ENCODE peak calls at places on chromosomes 7 and 10, in four cellular contexts. V is prostate gland, W is sigmoid colon, F is suprapubic skin. T is an unnamed sample.

GRCh38 chr7:19491821-19492452 is 216.9 kb downstream of the POLR1F start:
- DNase-seq in F (no peak), W (no peak), V (no peak), T (peak)

GRCh38 chr7:150432915-150433892 is 17.2 kb upstream of the GIMAP8 start:
- DNase-seq in F (no peak), W (no peak), V (no peak), T (no peak)

GRCh38 chr7:36969376-36969775 is 245.1 kb upstream of the AOAH start:
- DNase-seq in F (no peak), W (no peak), V (no peak), T (no peak)

GRCh38 chr7:83532229-83532628 is 116.7 kb downstream of the SEMA3E start:
- DNase-seq in F (no peak), W (no peak), V (no peak), T (no peak)

GRCh38 chr10:75401569-75402485 is at the start of gene ZNF503:
- DNase-seq in W (peak), V (peak), F (peak), T (peak)

GRCh38 chr10:95303535-95303934 is 12.7 kb upstream of the PDLIM1 start:
- DNase-seq in F (no peak), V (no peak), W (no peak), T (no peak)

GRCh38 chr10:30374353-30374752 is 25.3 kb upstream of the MTPAP start:
- DNase-seq in W (peak), F (no peak), V (no peak), T (no peak)

GRCh38 chr10:103679096-103679790 is 176.1 kb downstream of the SH3PXD2A start:
- DNase-seq in F (no peak), V (no peak), W (no peak), T (no peak)

GRCh38 chr10:11015371-11015934 is 2.2 kb upstream of the CELF2 start:
- DNase-seq in F (no peak), V (no peak), W (no peak), T (no peak)

GRCh38 chr10:34723746-34724145 is 91.3 kb downstream of the PARD3 start:
- DNase-seq in W (no peak), F (no peak), V (peak), T (peak)

GRCh38 chr10:11192304-11193018 is 174.8 kb downstream of the CELF2 start:
- DNase-seq in V (no peak), F (no peak), W (no peak), T (no peak)

GRCh38 chr10:125448596-125448995 is 234.4 kb downstream of the TEX36 start:
- DNase-seq in W (no peak), F (no peak), V (no peak), T (peak)

GRCh38 chr10:68105820-68106219 is 3.5 kb upstream of the MYPN start:
- DNase-seq in F (no peak), V (no peak), W (no peak), T (no peak)

GRCh38 chr10:99345350-99345749 is 16.2 kb downstream of the CNNM1 start:
- DNase-seq in W (no peak), V (no peak), F (no peak), T (no peak)

GRCh38 chr7:19442016-19442785 is 266.6 kb downstream of the POLR1F start:
- DNase-seq in F (no peak), V (no peak), W (no peak), T (no peak)

GRCh38 chr7:1533569-1534329 is 3.2 kb downstream of the MAFK start:
- DNase-seq in W (peak), V (no peak), F (peak), T (no peak)

GRCh38 chr10:24238527-24239247 is 29.7 kb downstream of the KIAA1217 start:
- DNase-seq in F (no peak), V (peak), W (no peak), T (no peak)

GRCh38 chr7:155887174-155887525 is 74.9 kb upstream of the SHH start:
- DNase-seq in W (peak), F (peak), V (no peak), T (no peak)

GRCh38 chr7:46694058-46694457 is 773.0 kb upstream of the IGFBP3 start:
- DNase-seq in W (no peak), V (no peak), F (no peak), T (no peak)

GRCh38 chr7:75722381-75722780 is 16.4 kb downstream of the HIP1 start:
- DNase-seq in V (no peak), F (no peak), W (peak), T (no peak)

GRCh38 chr7:4830176-4830575 is 31.7 kb downstream of the PAPOLB start:
- DNase-seq in V (no peak), W (peak), F (no peak), T (peak)

GRCh38 chr7:158508802-158509385 is 78.7 kb downstream of the PTPRN2 start:
- DNase-seq in F (no peak), W (no peak), V (no peak), T (no peak)

GRCh38 chr7:39248041-39248692 is 270.5 kb downstream of the POU6F2 start:
- DNase-seq in F (no peak), W (no peak), V (no peak), T (no peak)

GRCh38 chr10:84534168-84534567 is 205.8 kb downstream of the CCSER2 start:
- DNase-seq in F (no peak), V (no peak), W (no peak), T (no peak)

GRCh38 chr10:30775779-30776591 is 146.4 kb upstream of the LYZL2 start:
- DNase-seq in F (no peak), W (peak), V (no peak), T (no peak)

GRCh38 chr7:4707134-4707651 is 25.1 kb downstream of the FOXK1 start:
- DNase-seq in F (no peak), V (no peak), W (no peak), T (no peak)

GRCh38 chr7:150405584-150406310 is 26.6 kb downstream of the ZNF775 start:
- DNase-seq in W (no peak), F (no peak), V (no peak), T (peak)

GRCh38 chr10:43120948-43121290 is 17.3 kb upstream of the CSGALNACT2 start:
- DNase-seq in F (peak), W (no peak), V (no peak), T (peak)

GRCh38 chr10:44873156-44873555 is 38.0 kb upstream of the TMEM72 start:
- DNase-seq in W (no peak), V (no peak), F (no peak), T (peak)

GRCh38 chr7:42126475-42127231 is 110.4 kb downstream of the GLI3 start:
- DNase-seq in F (no peak), W (no peak), V (no peak), T (no peak)

DNA sequence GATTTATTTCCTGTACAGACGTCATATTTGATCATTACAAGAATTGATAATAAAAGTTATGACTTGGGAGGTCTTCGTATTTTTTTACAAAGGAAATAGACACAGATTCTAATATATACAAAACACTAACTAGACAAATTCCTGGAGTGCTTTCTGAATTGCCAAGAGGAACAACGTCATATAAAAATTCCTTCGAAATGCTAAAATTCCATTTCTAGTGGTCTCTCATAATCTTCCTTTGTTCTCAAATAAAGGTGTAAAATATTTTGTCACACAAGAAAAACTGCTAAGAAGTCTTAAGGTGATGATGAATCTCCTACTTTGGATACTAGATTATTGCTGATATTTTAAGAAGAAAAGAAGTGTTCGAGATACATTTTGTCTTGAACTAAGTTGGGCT is 85.4 kb downstream of the CDK6 start:
- DNase-seq in W (no peak), F (no peak), V (no peak), T (no peak)
- H3K27ac ChIP-seq in W (no peak), F (no peak), V (no peak), T (no peak)

GRCh38 chr10:131014271-131014670 is 297.2 kb downstream of the TCERG1L start:
- DNase-seq in W (no peak), F (no peak), V (no peak), T (no peak)

GRCh38 chr10:131010965-131011575 is 300.5 kb downstream of the TCERG1L start:
- DNase-seq in W (no peak), V (no peak), F (no peak), T (no peak)

GRCh38 chr10:131012641-131012985 is 298.9 kb downstream of the TCERG1L start:
- DNase-seq in F (no peak), W (no peak), V (no peak), T (no peak)

GRCh38 chr10:131013281-131013680 is 298.2 kb downstream of the TCERG1L start:
- DNase-seq in V (no peak), W (no peak), F (no peak), T (no peak)

DNA sequence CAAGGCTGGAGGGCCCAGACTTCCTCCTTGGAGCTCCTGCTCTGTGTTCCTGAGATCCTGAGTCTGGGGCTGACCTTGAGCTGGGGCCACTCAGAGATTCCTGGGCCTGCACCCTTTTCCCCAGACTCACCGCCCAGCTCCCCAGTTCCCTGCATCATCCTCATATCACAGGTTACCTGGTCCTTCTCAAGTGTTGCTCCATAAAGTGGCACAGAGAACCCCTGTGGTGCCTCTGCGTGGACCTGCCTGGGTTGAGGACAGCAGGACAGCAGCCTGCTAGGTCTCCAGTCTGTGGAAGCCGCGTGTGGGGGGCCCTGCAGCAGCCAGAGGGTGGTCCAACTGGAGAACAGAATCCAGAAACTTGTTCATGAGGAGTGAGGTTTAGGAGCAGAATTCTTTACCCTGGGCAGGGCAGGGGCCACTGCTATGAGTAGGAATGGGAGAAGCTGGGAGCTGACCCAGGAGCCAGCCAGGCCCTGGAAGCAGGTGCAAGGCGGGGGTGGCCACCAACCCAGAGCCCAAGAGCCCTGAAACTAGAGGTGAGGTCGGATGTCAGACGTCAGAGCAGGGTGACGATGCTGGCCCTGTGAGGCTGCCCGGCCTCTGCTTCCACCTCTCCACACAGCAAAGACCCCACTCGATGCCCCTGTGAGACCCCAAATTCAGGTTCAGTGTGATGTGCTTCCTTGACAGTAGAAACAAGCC is 299.4 kb downstream of the TCERG1L start:
- DNase-seq in V (no peak), F (no peak), W (no peak), T (no peak)
- TF ChIP-seq POLR2A in V (no peak), F (no peak), W (no peak), T (no peak)

GRCh38 chr10:122120008-122120744 is 131.2 kb downstream of the TACC2 start:
- DNase-seq in F (no peak), V (no peak), W (no peak), T (no peak)

GRCh38 chr10:122124342-122124741 is 135.4 kb downstream of the TACC2 start:
- DNase-seq in V (no peak), F (no peak), W (no peak), T (no peak)

GRCh38 chr10:122122493-122122892 is 133.5 kb downstream of the TACC2 start:
- DNase-seq in V (no peak), F (no peak), W (no peak), T (no peak)

GRCh38 chr10:122123186-122123585 is 134.2 kb downstream of the TACC2 start:
- DNase-seq in V (no peak), F (no peak), W (no peak), T (no peak)

GRCh38 chr10:122121059-122121458 is 132.1 kb downstream of the TACC2 start:
- DNase-seq in F (no peak), V (peak), W (no peak), T (no peak)
- H3K4me3 ChIP-seq in F (no peak), V (no peak), W (no peak), T (no peak)

GRCh38 chr10:3907514-3907913 is 122.5 kb upstream of the KLF6 start:
- DNase-seq in W (peak), V (no peak), F (peak), T (no peak)
- H3K27ac ChIP-seq in W (peak), V (no peak), F (peak), T (no peak)

T was measured in testis.